ENCODE peak calls at places on chromosome 17, in nine cellular contexts. B is PC-3, E is AG04450, M is cardiac muscle cell, S is tibial artery, U is right lobe of liver, I is mucosa of descending colon, H is fibroblast of pulmonary artery, T is fibroblast of lung. N is an unnamed sample.
A peak's percentile ranks its signal among the peaks of the same experiment; 100 is the strongest.

GRCh38 chr17:14107889-14108288 is 38.6 kb downstream of the COX10 start:
- DNase-seq in U (no peak), E (no peak), B (no peak), S (no peak), I (no peak), M (no peak), T (peak; percentile 12), H (no peak), N (no peak)

GRCh38 chr17:67568961-67569360 is 148.8 kb upstream of the NOL11 start:
- DNase-seq in T (no peak), E (no peak), B (no peak), U (no peak), M (no peak), I (no peak), H (no peak), S (no peak), N (no peak)

GRCh38 chr17:39204245-39204644 is 4.2 kb downstream of the RPL19 start:
- DNase-seq in I (no peak), E (no peak), U (no peak), B (no peak), T (no peak), H (no peak), M (no peak), S (no peak), N (no peak)

GRCh38 chr17:82339634-82340580 is 6.3 kb upstream of the SECTM1 start:
- DNase-seq in H (no peak), B (no peak), E (no peak), S (no peak), I (peak; percentile 15), U (no peak), T (no peak), M (no peak), N (no peak)

GRCh38 chr17:82110298-82110697 is 12.3 kb upstream of the FASN start:
- DNase-seq in I (no peak), U (peak; percentile 77), H (no peak), E (no peak), T (no peak), B (peak; percentile 94), M (no peak), S (no peak), N (no peak)

GRCh38 chr17:32278815-32279214 is 13.2 kb downstream of the RHBDL3 start:
- DNase-seq in T (no peak), I (no peak), U (no peak), S (no peak), E (no peak), B (no peak), M (no peak), H (no peak), N (no peak)

GRCh38 chr17:17540278-17540906 is 44.2 kb upstream of the RASD1 start:
- DNase-seq in S (no peak), T (no peak), B (no peak), M (no peak), H (no peak), E (no peak), I (no peak), U (no peak), N (no peak)

GRCh38 chr17:48187867-48188608 is 80.5 kb downstream of the SNX11 start:
- DNase-seq in I (no peak), B (no peak), M (no peak), H (no peak), S (no peak), T (no peak), E (no peak), U (no peak), N (no peak)

GRCh38 chr17:22703786-22704441 is 1011.6 kb downstream of the KCNJ18 start:
- DNase-seq in T (no peak), M (no peak), E (no peak), U (no peak), S (no peak), I (no peak), B (no peak), H (no peak), N (no peak)

GRCh38 chr17:31838641-31839225 is 20.3 kb downstream of the COPRS start:
- DNase-seq in T (peak; percentile 62), I (no peak), H (peak; percentile 16), E (no peak), B (no peak), M (peak; percentile 36), S (no peak), U (no peak), N (no peak)

GRCh38 chr17:50297407-50297865 is 23.2 kb downstream of the TMEM92 start:
- DNase-seq in I (peak; percentile 83), H (peak; percentile 73), E (no peak), B (peak; percentile 82), T (peak; percentile 53), U (peak; percentile 77), M (peak; percentile 76), S (peak; percentile 77), N (no peak)

GRCh38 chr17:56593073-56593740 is at the start of gene NOG:
- DNase-seq in M (peak; percentile 12), I (no peak), E (no peak), T (peak; percentile 64), H (no peak), U (peak; percentile 50), S (peak; percentile 58), B (peak; percentile 74), N (no peak)

GRCh38 chr17:8823279-8823678 is 24.1 kb upstream of the MFSD6L start:
- DNase-seq in I (no peak), M (no peak), H (no peak), B (no peak), E (no peak), U (no peak), S (no peak), T (no peak), N (no peak)

GRCh38 chr17:82400830-82401229 is 17.3 kb upstream of the HEXD start:
- DNase-seq in U (no peak), T (no peak), B (no peak), H (no peak), E (no peak), S (peak; percentile 48), I (peak; percentile 51), M (no peak), N (no peak)

GRCh38 chr17:9266031-9266680 is 244.8 kb downstream of the NTN1 start:
- DNase-seq in M (no peak), S (no peak), E (no peak), T (peak; percentile 61), U (no peak), H (no peak), I (no peak), B (no peak), N (no peak)

GRCh38 chr17:30398328-30399041 is 19.8 kb downstream of the CPD start:
- DNase-seq in S (no peak), B (no peak), M (no peak), U (no peak), I (no peak), E (no peak), T (no peak), H (no peak), N (no peak)

GRCh38 chr17:60146206-60146605 is 3.6 kb upstream of the CA4 start:
- DNase-seq in I (no peak), U (no peak), S (no peak), B (no peak), H (no peak), E (no peak), T (no peak), M (no peak), N (no peak)
- H3K4me3 ChIP-seq in I (no peak overlapping the region), U (no peak overlapping the region), S (no peak overlapping the region), B (no peak overlapping the region), H (no peak overlapping the region), E (no peak overlapping the region), T (no peak overlapping the region), M (no peak overlapping the region), N (no peak overlapping the region)

GRCh38 chr17:69719474-69720048 is 305.1 kb downstream of the MAP2K6 start:
- DNase-seq in H (no peak), E (no peak), U (no peak), I (no peak), S (no peak), M (no peak), T (no peak), B (no peak), N (no peak)
- TF ChIP-seq CTCF in H (no peak), E (peak; percentile 2), U (no peak), I (no peak), S (no peak), M (no peak), T (no peak), B (no peak), N (no peak)

GRCh38 chr17:73163043-73163442 is 1.8 kb upstream of the SSTR2 start:
- DNase-seq in S (no peak), T (no peak), B (no peak), E (no peak), M (no peak), H (no peak), U (no peak), I (no peak), N (no peak)

GRCh38 chr17:73170324-73170723 is 5.5 kb downstream of the SSTR2 start:
- DNase-seq in S (no peak), M (no peak), T (no peak), H (no peak), U (no peak), B (no peak), I (no peak), E (no peak), N (no peak)

GRCh38 chr17:73165616-73166404 is 1.0 kb downstream of the SSTR2 start:
- DNase-seq in I (no peak), E (no peak), T (no peak), U (no peak), M (no peak), S (no peak), B (no peak), H (no peak), N (no peak)

GRCh38 chr17:73168667-73169066 is 3.9 kb downstream of the SSTR2 start:
- DNase-seq in E (no peak), B (no peak), H (no peak), T (no peak), S (no peak), M (no peak), I (no peak), U (no peak), N (no peak)

DNA sequence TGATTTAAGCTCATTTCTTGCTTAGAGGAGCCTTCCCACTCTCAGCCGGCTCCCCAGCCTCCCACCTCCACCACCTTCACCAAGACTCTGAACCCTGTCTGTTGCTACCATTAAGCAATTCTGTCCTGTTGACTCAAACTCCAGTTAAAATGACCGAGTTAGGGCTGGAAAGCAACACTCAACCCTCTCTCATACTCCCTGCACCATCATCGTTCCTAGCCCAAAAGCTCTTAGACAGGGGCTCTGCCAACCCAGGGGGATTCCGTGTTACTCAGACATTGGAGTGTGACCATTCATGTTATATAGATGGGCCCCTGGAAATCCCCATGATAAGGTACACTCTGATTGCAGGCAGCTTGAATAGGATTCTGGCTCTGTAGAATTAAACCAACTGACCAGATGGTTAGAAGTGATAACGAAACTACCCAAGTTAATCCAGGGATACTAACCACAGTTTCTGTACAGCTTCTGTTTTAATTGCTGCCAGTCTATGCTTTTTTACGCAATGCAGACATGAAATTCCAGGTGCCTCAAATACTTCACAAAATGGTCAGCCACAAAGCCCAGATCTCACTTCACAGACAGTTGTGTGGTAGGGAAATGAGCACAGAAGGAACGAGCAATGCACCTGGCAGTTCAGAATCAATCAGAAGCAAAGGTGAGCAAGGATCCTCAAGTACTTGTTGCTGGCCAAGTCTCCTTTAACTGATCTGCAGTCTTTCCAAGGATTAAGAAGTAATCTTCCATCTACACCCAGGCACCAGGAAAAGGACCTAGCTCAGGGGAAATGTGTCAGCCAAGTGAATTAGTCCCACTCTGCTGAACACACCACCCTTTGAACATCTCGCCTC is 2.1 kb downstream of the SSTR2 start:
- DNase-seq in U (no peak), H (no peak), B (no peak), I (no peak), M (no peak), S (no peak), T (no peak), E (no peak), N (no peak)
- H3K4me3 ChIP-seq in U (no peak overlapping the region), H (peak overlapping the region; percentile 34), B (no peak overlapping the region), I (no peak overlapping the region), M (no peak overlapping the region), S (peak overlapping the region; percentile 53), T (peak overlapping the region; percentile 33), E (peak overlapping the region; percentile 57), N (peak overlapping the region; percentile 54)

GRCh38 chr17:65558311-65558682 is 3.2 kb downstream of the AXIN2 start:
- DNase-seq in E (no peak), T (no peak), M (no peak), I (no peak), H (no peak), B (no peak), S (no peak), U (no peak), N (no peak)
- TF ChIP-seq CTCF in E (no peak), T (no peak), M (no peak), I (no peak), H (no peak), B (no peak), S (no peak), U (no peak), N (no peak)